ENCODE peak calls at places on chromosomes 16 and 17, in nine cellular contexts. K is ovary; V is activated CD4-positive, alpha-beta T cell treated with anti-CD3 and anti-CD28 coated beads, Interleukin-2, amount 50 U/mL, for 48 hours; T is GM12865; J is HTR-8/SVneo; C is head of caudate nucleus; G is T-helper 2 cell; Y is fibroblast of mammary gland; P is CD8-positive, alpha-beta T cell. U is an unnamed sample.

GRCh38 chr16:50183316-50183715 is 30.2 kb downstream of the TENT4B start:
- DNase-seq in Y (peak; percentile 56), T (no peak), P (no peak), G (no peak), K (no peak), V (no peak), C (no peak), J (no peak), U (no peak)

GRCh38 chr16:84555418-84556196 is 51.1 kb upstream of the MEAK7 start:
- DNase-seq in G (peak; percentile 40), Y (no peak), C (no peak), P (no peak), J (no peak), T (no peak), K (no peak), V (no peak), U (no peak)

GRCh38 chr17:35588196-35588920 is 1.2 kb downstream of the AP2B1 start:
- DNase-seq in G (peak; percentile 78), K (no peak), Y (peak; percentile 56), V (no peak), T (peak; percentile 40), J (no peak), C (no peak), P (no peak), U (no peak)

GRCh38 chr16:85656351-85657266 is 32.1 kb downstream of the GINS2 start:
- DNase-seq in G (no peak), P (no peak), Y (no peak), V (no peak), T (no peak), C (no peak), J (no peak), K (no peak), U (peak; percentile 40)

GRCh38 chr16:81514041-81514559 is 69.5 kb downstream of the CMIP start:
- DNase-seq in K (no peak), T (peak; percentile 54), G (no peak), C (no peak), V (no peak), Y (no peak), P (no peak), J (no peak), U (no peak)

GRCh38 chr16:30797670-30798309 is 10.8 kb upstream of the ZNF629 start:
- DNase-seq in T (no peak), K (no peak), G (no peak), V (no peak), J (no peak), C (no peak), P (no peak), Y (no peak), U (no peak)

GRCh38 chr17:50534222-50534978 is 1.9 kb downstream of the EPN3 start:
- DNase-seq in V (peak; percentile 39), G (no peak), P (no peak), Y (peak; percentile 17), T (no peak), K (no peak), C (no peak), J (no peak), U (no peak)

GRCh38 chr17:48996696-48997102 is 486 bp upstream of the IGF2BP1 start:
- DNase-seq in K (no peak), C (no peak), J (no peak), G (no peak), P (no peak), T (no peak), Y (no peak), V (no peak), U (no peak)

GRCh38 chr16:48393843-48394703 is 8.9 kb upstream of the SIAH1 start:
- DNase-seq in C (peak; percentile 66), P (no peak), J (no peak), G (no peak), V (no peak), Y (peak; percentile 97), K (no peak), T (no peak), U (no peak)

GRCh38 chr17:44543213-44543904 is 13.9 kb upstream of the FZD2 start:
- DNase-seq in V (no peak), T (no peak), Y (peak; percentile 64), C (no peak), K (peak; percentile 42), J (peak; percentile 92), G (no peak), P (no peak), U (no peak)

GRCh38 chr16:5490499-5490898 is 392.9 kb upstream of the EEF2KMT start:
- DNase-seq in C (peak; percentile 53), P (no peak), T (peak; percentile 61), V (peak; percentile 25), G (peak; percentile 40), K (no peak), Y (peak; percentile 3), J (no peak), U (peak; percentile 42)

GRCh38 chr17:68440526-68440925 is 16.8 kb downstream of the WIPI1 start:
- DNase-seq in K (no peak), C (no peak), J (no peak), V (no peak), Y (no peak), P (no peak), G (no peak), T (no peak), U (no peak)

GRCh38 chr17:21677911-21678310 is 14.4 kb upstream of the KCNJ18 start:
- DNase-seq in Y (no peak), V (no peak), K (no peak), C (no peak), P (no peak), G (no peak), J (no peak), T (no peak), U (no peak)

GRCh38 chr16:24163935-24164334 is 92.2 kb upstream of the CACNG3 start:
- DNase-seq in V (no peak), T (no peak), C (no peak), Y (no peak), J (no peak), P (no peak), G (no peak), K (no peak), U (no peak)

GRCh38 chr16:9409753-9410493 is 318.5 kb downstream of the HAPSTR1 start:
- DNase-seq in V (no peak), Y (no peak), J (no peak), P (no peak), C (no peak), T (no peak), K (no peak), G (no peak), U (no peak)

U was measured in Right ventricle myocardium superior.